ENCODE peak calls at places on chromosomes 11 and 22, in six cellular contexts. T is uterus, K is body of pancreas, B is lower lobe of right lung, U is upper lobe of right lung, M is prostate gland. E is an unnamed sample.

GRCh38 chr11:115390441-115390840 is 113.8 kb downstream of the CADM1 start:
- DNase-seq in T (no peak), K (no peak), B (no peak), U (no peak), M (no peak), E (no peak)

GRCh38 chr11:8814209-8814922 is 96.6 kb upstream of the AKIP1 start:
- DNase-seq in T (no peak), K (no peak), B (no peak), U (no peak), M (no peak), E (no peak)

GRCh38 chr11:66768088-66768521 is 39.1 kb upstream of the SPTBN2 start:
- DNase-seq in T (no peak), K (no peak), B (no peak), U (no peak), M (no peak), E (no peak)

GRCh38 chr11:124799384-124800225 is 601 bp downstream of the MSANTD2 start:
- DNase-seq in T (peak), K (peak), B (peak), U (peak), M (peak), E (peak)

GRCh38 chr11:133815636-133816035 is 29.7 kb downstream of the SPATA19 start:
- DNase-seq in T (no peak), K (no peak), B (no peak), U (no peak), M (no peak), E (no peak)

GRCh38 chr11:19777342-19778102 is 64.9 kb downstream of the NAV2 start:
- DNase-seq in T (no peak), K (peak), B (no peak), U (no peak), M (no peak), E (no peak)

GRCh38 chr11:45879803-45880685 is 5.4 kb upstream of the MAPK8IP1 start:
- DNase-seq in T (peak), K (no peak), B (no peak), U (no peak), M (no peak), E (no peak)

GRCh38 chr11:112163875-112164521 is at the start of gene IL18:
- DNase-seq in T (no peak), K (peak), B (peak), U (peak), M (no peak), E (peak)

GRCh38 chr11:44760917-44761545 is 34.3 kb downstream of the TSPAN18 start:
- DNase-seq in T (peak), K (no peak), B (no peak), U (no peak), M (no peak), E (peak)

GRCh38 chr11:108019870-108020540 is 11.3 kb downstream of the CUL5 start:
- DNase-seq in T (no peak), K (no peak), B (no peak), U (no peak), M (no peak), E (no peak)

GRCh38 chr11:72220696-72221363 is 3.7 kb upstream of the INPPL1 start:
- DNase-seq in T (no peak), K (no peak), B (no peak), U (no peak), M (no peak), E (no peak)

GRCh38 chr11:64358907-64359711 is at the start of gene RPS6KA4:
- DNase-seq in T (peak), K (peak), B (peak), U (peak), M (peak), E (peak)

GRCh38 chr11:64361659-64362058 is 2.7 kb downstream of the RPS6KA4 start:
- DNase-seq in T (no peak), K (no peak), B (no peak), U (no peak), M (no peak), E (no peak)

GRCh38 chr11:64359712-64360402 is 895 bp downstream of the RPS6KA4 start:
- DNase-seq in T (no peak), K (no peak), B (peak), U (peak), M (no peak), E (no peak)

GRCh38 chr11:64362339-64362738 is 3.4 kb downstream of the RPS6KA4 start:
- DNase-seq in T (no peak), K (no peak), B (no peak), U (no peak), M (no peak), E (no peak)

DNA sequence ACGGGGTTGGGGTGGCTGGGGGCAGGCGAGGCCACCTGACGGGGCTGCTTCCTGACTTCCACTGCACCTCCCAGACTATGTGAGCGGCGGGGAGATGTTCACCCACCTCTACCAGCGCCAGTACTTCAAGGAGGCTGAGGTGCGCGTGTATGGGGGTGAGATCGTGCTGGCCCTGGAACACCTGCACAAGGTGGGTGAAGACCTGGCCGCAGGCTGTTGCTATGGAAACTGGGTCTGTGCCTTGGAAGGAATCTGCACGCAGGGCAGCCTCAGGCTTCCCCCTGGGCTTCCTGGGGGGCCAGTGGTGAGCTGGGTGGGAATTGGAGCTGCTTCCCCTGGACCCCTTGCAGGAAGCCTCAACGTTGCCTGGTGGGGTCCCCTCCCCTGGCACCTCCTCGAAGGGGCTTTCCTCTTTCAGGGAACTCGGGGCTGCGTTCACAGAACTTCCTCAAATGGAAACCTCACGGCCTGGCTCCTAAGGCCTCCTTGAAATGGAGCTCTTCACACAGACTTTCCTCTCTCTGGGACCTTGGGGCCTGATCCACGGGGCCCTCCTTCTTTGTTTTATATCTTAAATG is 1.5 kb downstream of the RPS6KA4 start:
- DNase-seq in T (no peak), K (no peak), B (no peak), U (no peak), M (no peak), E (no peak)
- H3K4me3 ChIP-seq in T (no peak), K (no peak), B (peak), U (peak), M (no peak), E (peak)

GRCh38 chr11:94838027-94838610 is 70.0 kb downstream of the AMOTL1 start:
- DNase-seq in T (no peak), K (no peak), B (no peak), U (no peak), M (peak), E (no peak)
- H3K27ac ChIP-seq in T (no peak), K (no peak), B (no peak), U (no peak), M (no peak), E (no peak)

GRCh38 chr22:30650508-30651116 is 15.0 kb downstream of the SLC35E4 start:
- DNase-seq in T (no peak), K (no peak), B (no peak), U (no peak), M (no peak), E (no peak)

GRCh38 chr22:30654361-30654760 is 13.3 kb downstream of the DUSP18 start:
- DNase-seq in T (no peak), K (no peak), B (no peak), U (no peak), M (no peak), E (no peak)

GRCh38 chr22:30655532-30655931 is 12.1 kb downstream of the DUSP18 start:
- DNase-seq in T (no peak), K (no peak), B (no peak), U (no peak), M (no peak), E (no peak)
- TF ChIP-seq CTCF in T (no peak), K (no peak), B (no peak), U (no peak), M (no peak), E (no peak)

GRCh38 chr11:126465573-126466287 is 110.2 kb downstream of the ST3GAL4 start:
- DNase-seq in T (no peak), K (no peak), B (no peak), U (no peak), M (no peak), E (no peak)
- H3K4me3 ChIP-seq in T (no peak), K (no peak), B (no peak), U (no peak), M (no peak), E (no peak)

GRCh38 chr11:86678823-86679222 is 6.4 kb upstream of the ME3 start:
- DNase-seq in T (no peak), K (no peak), B (no peak), U (no peak), M (no peak), E (no peak)

GRCh38 chr11:86676533-86677154 is 4.2 kb upstream of the ME3 start:
- DNase-seq in T (no peak), K (no peak), B (no peak), U (no peak), M (no peak), E (no peak)

GRCh38 chr11:86676010-86676409 is 3.6 kb upstream of the ME3 start:
- DNase-seq in T (no peak), K (no peak), B (no peak), U (no peak), M (no peak), E (no peak)

GRCh38 chr11:86678296-86678695 is 5.9 kb upstream of the ME3 start:
- DNase-seq in T (no peak), K (no peak), B (no peak), U (no peak), M (no peak), E (no peak)

DNA sequence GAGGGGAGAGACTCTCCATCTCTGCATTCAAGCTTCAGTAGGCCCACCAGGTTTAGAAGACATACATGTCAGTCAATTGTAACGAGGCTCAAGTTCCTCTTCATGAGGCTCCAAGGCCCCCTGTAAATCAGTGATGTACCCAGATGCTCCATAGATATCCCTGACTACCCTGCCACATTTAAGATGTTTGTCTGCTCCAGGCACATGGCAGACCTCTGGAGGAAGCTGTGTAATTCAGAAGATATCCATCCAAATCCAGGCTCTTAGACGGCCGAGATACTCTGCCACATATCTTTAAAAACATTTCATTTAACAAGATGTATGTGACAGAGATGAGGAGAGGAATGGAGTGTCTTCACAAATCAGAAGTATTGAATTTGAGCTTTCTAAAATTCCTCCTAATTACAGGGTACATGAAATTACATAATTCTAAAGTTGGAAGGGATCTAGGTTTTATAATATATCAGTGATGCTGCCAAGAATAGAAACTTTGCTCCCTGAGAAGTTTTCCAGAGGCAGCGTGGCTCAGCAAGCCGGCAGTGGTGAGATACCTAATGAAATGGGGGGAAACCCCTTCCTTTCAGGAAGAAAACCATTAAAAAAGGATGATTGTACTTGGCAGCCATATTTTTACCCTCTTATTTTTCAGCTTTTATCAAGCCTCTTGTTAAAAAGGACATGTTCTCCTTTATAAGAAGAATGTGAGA is 8.8 kb upstream of the ME3 start:
- DNase-seq in T (no peak), K (no peak), B (no peak), U (no peak), M (no peak), E (no peak)
- H3K27ac ChIP-seq in T (peak), K (no peak), B (no peak), U (no peak), M (no peak), E (peak)

DNA sequence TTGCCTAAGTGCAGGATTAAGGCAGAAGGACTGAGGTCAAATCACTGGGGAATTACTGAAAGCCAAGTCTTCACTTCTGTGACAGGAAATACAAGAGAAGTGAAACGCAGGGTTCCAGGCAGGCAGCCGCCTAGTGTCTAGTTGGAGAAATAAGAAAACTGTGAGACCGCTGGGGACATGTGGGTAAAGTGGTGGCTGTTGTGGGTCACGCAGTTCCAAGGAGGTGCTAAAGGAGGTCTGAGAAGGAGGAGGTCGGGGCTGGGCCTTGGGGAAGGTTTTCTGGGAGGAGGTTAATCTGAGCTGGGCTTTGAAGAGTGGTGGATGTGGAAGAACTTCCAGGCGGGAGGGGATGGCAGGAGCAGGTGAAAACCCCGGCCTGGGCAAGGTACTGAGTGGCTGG is 11.2 kb downstream of the MCM5 start:
- DNase-seq in T (no peak), K (no peak), B (no peak), U (no peak), M (no peak), E (no peak)
- TF ChIP-seq CTCF in T (no peak), K (no peak), B (no peak), U (no peak), M (no peak), E (no peak)

E was measured in tibial artery.